ENCODE peak calls at places on chromosome 1, in seven cellular contexts. E is SJSA1; K is foreskin keratinocyte; O is uterus; R is heart left ventricle; C is effector memory CD4-positive, alpha-beta T cell; Q is HCT116. I is an unnamed sample.
A peak's percentile ranks its signal among the peaks of the same experiment; 100 is the strongest.

GRCh38 chr1:5794279-5794678 is 197.9 kb downstream of the NPHP4 start:
- DNase-seq in Q (no peak), R (no peak), K (no peak), E (no peak), O (no peak), C (no peak), I (no peak)

GRCh38 chr1:44151808-44152207 is 10.4 kb upstream of the KLF18 start:
- DNase-seq in R (no peak), C (no peak), E (no peak), Q (no peak), O (no peak), K (no peak), I (no peak)

GRCh38 chr1:106621853-106622252 is 434.6 kb upstream of the PRMT6 start:
- DNase-seq in O (no peak), C (no peak), Q (no peak), K (no peak), E (no peak), R (no peak), I (no peak)

GRCh38 chr1:222665964-222666363 is 46.3 kb downstream of the AIDA start:
- DNase-seq in O (no peak), E (peak; percentile 32), K (no peak), C (no peak), Q (no peak), R (no peak), I (no peak)

GRCh38 chr1:185652348-185652747 is 81.8 kb upstream of the HMCN1 start:
- DNase-seq in Q (peak; percentile 22), E (no peak), C (no peak), K (no peak), O (no peak), R (no peak), I (no peak)

GRCh38 chr1:41282679-41283317 is 40.7 kb upstream of the SCMH1 start:
- DNase-seq in R (no peak), C (no peak), K (no peak), E (peak; percentile 43), Q (peak; percentile 7), O (peak; percentile 31), I (peak; percentile 61)

GRCh38 chr1:20974951-20975350 is 187.8 kb upstream of the HP1BP3 start:
- DNase-seq in R (no peak), Q (no peak), C (no peak), O (no peak), K (no peak), E (no peak), I (no peak)

GRCh38 chr1:91650764-91651163 is 150.1 kb downstream of the CDC7 start:
- DNase-seq in Q (no peak), E (peak; percentile 7), K (peak; percentile 95), R (peak; percentile 85), C (no peak), O (peak; percentile 81), I (peak; percentile 69)

GRCh38 chr1:97396463-97396862 is 524.4 kb downstream of the DPYD start:
- DNase-seq in Q (no peak), E (no peak), K (no peak), R (no peak), O (no peak), C (no peak), I (no peak)

GRCh38 chr1:208207388-208208131 is 36.6 kb downstream of the PLXNA2 start:
- DNase-seq in E (peak; percentile 100), R (peak; percentile 66), O (no peak), K (peak; percentile 98), Q (no peak), C (no peak), I (peak; percentile 91)

GRCh38 chr1:234079896-234080295 is 175.4 kb downstream of the SLC35F3 start:
- DNase-seq in E (no peak), O (no peak), R (no peak), Q (no peak), K (no peak), C (no peak), I (no peak)

GRCh38 chr1:224543453-224543852 is 72.7 kb upstream of the CNIH3 start:
- DNase-seq in Q (no peak), R (no peak), E (no peak), K (no peak), O (no peak), C (no peak), I (no peak)

GRCh38 chr1:206049919-206050600 is 2.9 kb upstream of the RHEX start:
- DNase-seq in R (no peak), Q (no peak), E (no peak), C (no peak), K (no peak), O (no peak), I (no peak)

GRCh38 chr1:117128323-117129079 is 7.0 kb upstream of the TRIM45 start:
- DNase-seq in Q (peak; percentile 33), K (peak; percentile 17), R (no peak), C (no peak), E (peak; percentile 50), O (no peak), I (peak; percentile 49)

GRCh38 chr1:230561570-230561969 is 80.7 kb upstream of the COG2 start:
- DNase-seq in C (no peak), K (no peak), Q (no peak), R (no peak), O (no peak), E (no peak), I (no peak)

GRCh38 chr1:204065986-204066300 is 7.0 kb upstream of the SOX13 start:
- DNase-seq in R (no peak), Q (no peak), C (no peak), O (no peak), E (no peak), K (no peak), I (no peak)
- H3K27ac ChIP-seq in R (peak overlapping the region; percentile 25), Q (no peak overlapping the region), C (no peak overlapping the region), O (no peak overlapping the region), E (no peak overlapping the region), K (no peak overlapping the region), I (no peak overlapping the region)

GRCh38 chr1:243322326-243322725 is 66.5 kb downstream of the SDCCAG8 start:
- DNase-seq in E (no peak), R (no peak), C (no peak), K (no peak), Q (no peak), O (no peak), I (no peak)

GRCh38 chr1:243315933-243316332 is 60.1 kb downstream of the SDCCAG8 start:
- DNase-seq in Q (no peak), O (no peak), E (no peak), R (no peak), C (no peak), K (no peak), I (no peak)

GRCh38 chr1:243323481-243323880 is 67.6 kb downstream of the SDCCAG8 start:
- DNase-seq in E (no peak), C (no peak), K (no peak), O (no peak), R (no peak), Q (no peak), I (no peak)

GRCh38 chr1:243316366-243316989 is 60.6 kb downstream of the SDCCAG8 start:
- DNase-seq in O (no peak), R (no peak), C (no peak), K (no peak), Q (no peak), E (no peak), I (no peak)

DNA sequence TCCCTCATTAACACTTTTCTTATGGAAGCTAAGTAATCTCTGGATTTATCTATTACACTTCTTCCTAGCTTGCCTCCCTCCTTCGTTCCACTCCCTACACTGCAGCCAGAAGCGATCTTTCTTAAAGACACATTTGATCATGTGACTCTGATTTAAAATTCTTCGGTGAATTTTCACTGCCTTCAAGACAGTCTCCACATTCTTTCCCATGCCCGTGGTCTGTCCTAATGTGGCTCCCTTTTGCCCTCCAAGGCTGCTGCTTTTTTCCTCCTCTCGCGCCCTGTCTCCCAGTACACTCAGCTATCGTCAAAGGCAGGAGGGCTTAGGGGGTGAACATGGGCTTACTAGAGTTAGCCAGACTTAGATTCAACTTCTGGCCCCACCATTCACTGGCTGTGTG is 64.4 kb downstream of the SDCCAG8 start:
- DNase-seq in R (no peak), E (no peak), Q (no peak), C (no peak), O (no peak), K (no peak), I (no peak)
- H3K27ac ChIP-seq in R (no peak overlapping the region), E (no peak overlapping the region), Q (no peak overlapping the region), C (no peak overlapping the region), O (no peak overlapping the region), K (no peak overlapping the region), I (no peak overlapping the region)

GRCh38 chr1:172254521-172255222 is 165.8 kb upstream of the C1orf105 start:
- DNase-seq in E (peak; percentile 90), O (no peak), R (no peak), C (no peak), Q (peak; percentile 52), K (peak; percentile 82), I (peak; percentile 71)
- H3K27ac ChIP-seq in E (peak overlapping the region; percentile 86), O (no peak overlapping the region), R (no peak overlapping the region), C (no peak overlapping the region), Q (peak overlapping the region; percentile 23), K (peak overlapping the region; percentile 47), I (no peak overlapping the region)

GRCh38 chr1:187469836-187470235 is 641.1 kb downstream of the PLA2G4A start:
- DNase-seq in E (no peak), K (no peak), C (no peak), R (no peak), Q (no peak), O (no peak), I (no peak)
- H3K27ac ChIP-seq in E (no peak overlapping the region), K (no peak overlapping the region), C (no peak overlapping the region), R (no peak overlapping the region), Q (no peak overlapping the region), O (no peak overlapping the region), I (no peak overlapping the region)

DNA sequence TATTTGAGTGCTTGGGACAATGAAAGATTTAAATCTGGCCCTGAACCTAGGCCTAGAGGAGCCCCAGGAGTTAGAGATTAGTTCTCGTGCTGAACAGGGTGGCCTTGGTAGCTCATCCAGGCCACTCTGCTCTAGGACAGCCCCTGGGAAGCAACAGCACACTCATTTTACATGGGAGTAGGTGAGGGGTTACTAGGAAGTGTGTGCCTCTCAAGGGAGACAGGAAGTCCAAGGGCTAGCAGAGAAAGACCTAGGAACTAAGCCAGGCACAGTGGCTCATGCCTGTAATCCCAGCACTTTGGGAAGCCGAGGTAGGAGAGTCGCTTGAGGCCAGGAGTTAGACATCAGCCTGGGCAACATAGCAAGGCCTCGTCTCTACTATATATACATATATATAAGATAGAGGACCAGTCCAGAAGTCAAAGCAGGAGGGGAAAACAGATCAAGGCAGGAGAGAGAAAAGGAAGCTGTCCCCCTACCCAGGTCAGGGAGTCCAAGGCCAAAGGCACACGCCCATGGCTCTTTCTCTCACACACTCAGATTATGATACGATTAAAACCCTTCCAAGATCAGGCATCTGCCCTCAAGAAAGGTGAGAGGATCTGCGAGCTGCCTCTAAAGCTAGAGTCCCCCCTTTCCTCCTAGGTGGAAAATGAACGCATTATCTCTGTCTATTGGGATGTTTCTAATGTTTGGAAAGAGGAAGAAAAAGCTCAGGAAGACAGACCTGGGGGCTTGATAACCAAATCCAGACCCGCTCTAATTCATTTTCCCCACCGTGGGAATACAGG is 7.8 kb downstream of the PAFAH2 start:
- DNase-seq in R (no peak), C (no peak), K (no peak), Q (no peak), E (no peak), O (no peak), I (no peak)
- H3K27ac ChIP-seq in R (no peak overlapping the region), C (peak overlapping the region; percentile 39), K (no peak overlapping the region), Q (no peak overlapping the region), E (no peak overlapping the region), O (peak overlapping the region; percentile 21), I (no peak overlapping the region)

I was measured in RWPE1.